ENCODE peak calls at places on chromosomes 3 and 15, in four cellular contexts. Q is lung, L is H1, T is uterus. K is an unnamed sample. For H3K9me3, the result is how much of the 10 kb centered on the place peaks cover.

GRCh38 chr3:69791919-69792399 is 52.7 kb downstream of the MITF start:
- DNase-seq in Q (no peak), L (no peak), T (no peak), K (no peak)

GRCh38 chr3:49723301-49723630 is 485 bp downstream of the GMPPB start:
- DNase-seq in Q (peak), L (no peak), T (peak), K (peak)

GRCh38 chr3:64344721-64345207 is 119.5 kb upstream of the PRICKLE2 start:
- DNase-seq in Q (no peak), L (peak), T (peak), K (no peak)

GRCh38 chr3:108428580-108428979 is 81.8 kb downstream of the MYH15 start:
- DNase-seq in Q (no peak), L (no peak), T (no peak), K (no peak)

GRCh38 chr3:143507735-143508580 is 340.3 kb downstream of the SLC9A9 start:
- DNase-seq in Q (no peak), L (no peak), T (no peak), K (no peak)

GRCh38 chr15:90412356-90413194 is 24.5 kb downstream of the IQGAP1 start:
- DNase-seq in Q (peak), L (no peak), T (no peak), K (no peak)

GRCh38 chr3:14175383-14176037 is 2.9 kb downstream of the XPC start:
- DNase-seq in Q (no peak), L (no peak), T (no peak), K (peak)

GRCh38 chr3:159762981-159763465 is 225.6 kb upstream of the IL12A start:
- DNase-seq in Q (peak), L (no peak), T (peak), K (no peak)

GRCh38 chr3:53288214-53288613 is 32.4 kb upstream of the TKT start:
- DNase-seq in Q (no peak), L (no peak), T (no peak), K (no peak)

GRCh38 chr3:17745301-17745700 is 2.9 kb upstream of the TBC1D5 start:
- DNase-seq in Q (no peak), L (no peak), T (no peak), K (no peak)

GRCh38 chr3:133209871-133210550 is 171.8 kb downstream of the TMEM108 start:
- DNase-seq in Q (no peak), L (no peak), T (no peak), K (no peak)

GRCh38 chr3:13277860-13278531 is 142.1 kb downstream of the NUP210 start:
- DNase-seq in Q (no peak), L (no peak), T (no peak), K (no peak)

GRCh38 chr15:24856397-24857093 is 98.2 kb upstream of the SNRPN start:
- DNase-seq in Q (no peak), L (peak), T (no peak), K (no peak)
- H3K9me3 ChIP-seq in Q (under half), L (under half), T (under half), K (under half)

GRCh38 chr15:25170113-25170731 is 215.4 kb downstream of the SNRPN start:
- DNase-seq in Q (peak), L (no peak), T (peak), K (peak)

GRCh38 chr15:25169318-25169717 is 214.5 kb downstream of the SNRPN start:
- DNase-seq in Q (no peak), L (no peak), T (no peak), K (no peak)

GRCh38 chr15:25171111-25171811 is 216.5 kb downstream of the SNRPN start:
- DNase-seq in Q (no peak), L (no peak), T (peak), K (no peak)

GRCh38 chr15:25171856-25172687 is 217.3 kb downstream of the SNRPN start:
- DNase-seq in Q (peak), L (no peak), T (peak), K (no peak)

GRCh38 chr15:25170781-25171110 is 216.0 kb downstream of the SNRPN start:
- DNase-seq in Q (no peak), L (no peak), T (no peak), K (no peak)
- H3K9me3 ChIP-seq in Q (under half), L (half or more), T (under half), K (under half)

GRCh38 chr3:7333125-7333524 is 472.2 kb downstream of the GRM7 start:
- DNase-seq in Q (no peak), L (no peak), T (no peak), K (no peak)
- H3K9me3 ChIP-seq in Q (under half), L (under half), T (under half), K (under half)

GRCh38 chr15:25226360-25226759 is 212.5 kb downstream of the UBE3A start:
- DNase-seq in Q (no peak), L (no peak), T (no peak), K (no peak)

GRCh38 chr15:25228261-25228660 is 210.6 kb downstream of the UBE3A start:
- DNase-seq in Q (no peak), L (no peak), T (no peak), K (no peak)

GRCh38 chr15:25233766-25234350 is 205.0 kb downstream of the UBE3A start:
- DNase-seq in Q (no peak), L (no peak), T (no peak), K (no peak)

GRCh38 chr15:25234831-25235230 is 204.0 kb downstream of the UBE3A start:
- DNase-seq in Q (no peak), L (no peak), T (no peak), K (no peak)

DNA sequence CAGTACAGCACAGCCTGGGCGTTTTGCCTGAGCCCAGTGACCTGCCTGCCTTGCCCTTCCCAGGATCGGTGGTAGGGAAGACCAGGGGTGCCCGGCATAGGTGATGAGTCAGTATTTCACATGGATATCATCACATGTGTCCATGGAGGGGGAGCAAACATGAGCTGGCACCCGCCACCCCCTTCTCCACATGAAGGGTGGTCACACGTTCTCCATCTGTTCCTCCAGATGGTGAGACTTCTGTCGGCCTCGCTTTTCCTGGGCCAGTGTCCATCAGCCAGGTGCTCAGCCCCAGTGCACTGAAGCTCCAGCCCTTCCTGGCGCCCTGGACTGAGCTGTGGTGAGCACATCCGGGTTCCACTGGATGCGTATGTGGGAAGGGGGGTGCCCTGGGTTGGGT is 208.4 kb downstream of the UBE3A start:
- DNase-seq in Q (no peak), L (no peak), T (no peak), K (no peak)
- H3K9me3 ChIP-seq in Q (under half), L (half or more), T (under half), K (under half)

GRCh38 chr15:46526726-46527110 is 891.9 kb downstream of the SQOR start:
- DNase-seq in Q (no peak), L (no peak), T (no peak), K (no peak)

DNA sequence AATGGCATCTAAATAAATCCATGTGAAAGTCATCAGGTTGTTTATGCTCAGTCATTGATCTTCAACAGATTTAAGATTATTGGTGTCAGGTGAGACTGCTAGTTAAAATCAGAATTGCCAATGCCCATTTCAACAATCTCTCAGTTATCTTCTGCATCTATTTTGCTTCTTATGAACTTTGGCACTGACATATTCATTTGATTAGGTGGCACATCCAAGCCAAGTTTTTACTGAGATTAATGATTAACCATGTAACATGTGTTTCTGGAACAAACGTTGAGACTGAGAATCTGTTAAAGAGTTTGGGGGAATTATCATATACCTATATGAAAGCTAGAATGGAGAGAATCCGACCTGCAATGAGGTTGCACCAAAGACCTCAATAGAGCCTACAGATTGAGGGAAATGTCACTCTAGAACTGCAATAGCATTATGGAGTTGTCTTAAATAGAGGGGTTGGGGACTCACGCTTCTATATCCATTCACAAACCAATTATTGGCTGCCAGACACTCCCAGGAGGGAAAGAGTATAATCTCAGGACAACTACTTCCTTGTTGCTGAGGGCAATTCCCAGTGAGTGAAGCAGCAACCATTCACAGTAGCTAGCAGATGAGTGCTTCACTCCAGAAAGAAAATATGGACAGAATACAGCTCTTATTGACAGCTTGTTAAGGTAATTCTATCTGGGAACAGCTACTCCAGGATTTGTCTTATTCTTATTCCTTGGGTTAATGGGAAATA is 891.3 kb downstream of the SQOR start:
- DNase-seq in Q (no peak), L (no peak), T (no peak), K (no peak)
- H3K9me3 ChIP-seq in Q (under half), L (under half), T (under half), K (under half)

K was measured in T-helper 17 cell.